ENCODE peak calls at places on chromosomes 11 and 22, in four cellular contexts. Z, D, Q and U are unnamed samples.

GRCh38 chr11:113475160-113475761 is at the start of gene DRD2:
- DNase-seq in Z (no peak), D (peak), Q (no peak), U (no peak)

GRCh38 chr11:102317768-102318103 is 452 bp downstream of the BIRC3 start:
- DNase-seq in Q (no peak), Z (no peak), D (no peak), U (no peak)

GRCh38 chr11:87224486-87224885 is 186.8 kb downstream of the TMEM135 start:
- DNase-seq in Z (no peak), D (no peak), Q (no peak), U (no peak)

GRCh38 chr11:34358258-34358665 is 452 bp upstream of the ABTB2 start:
- DNase-seq in D (peak), Z (peak), Q (peak), U (no peak)

GRCh38 chr22:44916281-44917231 is 93.2 kb downstream of the PHF21B start:
- DNase-seq in Q (no peak), Z (no peak), D (no peak), U (no peak)

GRCh38 chr11:134669796-134670195 is 257.8 kb upstream of the B3GAT1 start:
- DNase-seq in Q (no peak), D (no peak), Z (no peak), U (no peak)

GRCh38 chr11:65654375-65655349 is 8.1 kb downstream of the RELA start:
- DNase-seq in Z (no peak), Q (no peak), D (no peak), U (no peak)

GRCh38 chr11:120306519-120307242 is 18.4 kb upstream of the TLCD5 start:
- DNase-seq in Q (no peak), D (peak), Z (peak), U (no peak)

GRCh38 chr11:95301497-95301896 is 70.5 kb upstream of the SESN3 start:
- DNase-seq in Z (no peak), D (no peak), Q (no peak), U (no peak)

GRCh38 chr11:124801636-124802312 is 1.6 kb upstream of the MSANTD2 start:
- DNase-seq in Q (no peak), D (no peak), Z (no peak), U (no peak)

GRCh38 chr22:44439356-44440223 is 58.4 kb downstream of the RTL6 start:
- DNase-seq in Q (no peak), Z (no peak), D (no peak), U (no peak)

GRCh38 chr11:1458340-1459218 is 28.0 kb downstream of the MOB2 start:
- DNase-seq in Q (no peak), D (peak), Z (no peak), U (no peak)

GRCh38 chr22:50045211-50046018 is 12.7 kb downstream of the TTLL8 start:
- DNase-seq in D (no peak), Q (no peak), Z (no peak), U (no peak)

GRCh38 chr11:77724639-77725038 is 87.0 kb upstream of the CLNS1A start:
- DNase-seq in D (no peak), Q (no peak), Z (no peak), U (no peak)

GRCh38 chr11:132052904-132053303 is 682.5 kb downstream of the NTM start:
- DNase-seq in Z (no peak), D (no peak), Q (no peak), U (no peak)

GRCh38 chr11:26830218-26830617 is 108.4 kb upstream of the SLC5A12 start:
- DNase-seq in Z (no peak), Q (no peak), D (no peak), U (no peak)

GRCh38 chr11:128963744-128964340 is 21.2 kb upstream of the TP53AIP1 start:
- DNase-seq in Z (no peak), D (no peak), Q (no peak), U (no peak)

GRCh38 chr11:16154715-16155396 is 201.5 kb downstream of the SOX6 start:
- DNase-seq in D (no peak), Q (peak), Z (no peak), U (no peak)

GRCh38 chr11:127789887-127790286 is 789.3 kb upstream of the KIRREL3 start:
- DNase-seq in D (no peak), Q (no peak), Z (no peak), U (no peak)

GRCh38 chr11:102664001-102664752 is 39.0 kb upstream of the MMP20 start:
- DNase-seq in Q (peak), D (peak), Z (peak), U (no peak)

GRCh38 chr11:13486926-13487660 is 8.7 kb downstream of the PTH start:
- DNase-seq in Z (no peak), Q (peak), D (peak), U (no peak)

GRCh38 chr11:34501962-34502361 is 11.6 kb downstream of the ELF5 start:
- DNase-seq in Z (no peak), D (no peak), Q (no peak), U (no peak)

GRCh38 chr22:31284241-31284745 is 8.0 kb downstream of the PIK3IP1 start:
- DNase-seq in Q (peak), D (no peak), Z (no peak), U (no peak)

GRCh38 chr11:77473001-77473800 is 693 bp downstream of the PAK1 start:
- DNase-seq in D (peak), Z (no peak), Q (no peak), U (no peak)

GRCh38 chr22:40462195-40462988 is 92.0 kb downstream of the SGSM3 start:
- DNase-seq in Z (no peak), D (no peak), Q (peak), U (no peak)

GRCh38 chr11:119673389-119674336 is 55.3 kb downstream of the NECTIN1 start:
- DNase-seq in Z (no peak), Q (no peak), D (peak), U (no peak)

GRCh38 chr11:73659961-73660360 is 13.6 kb downstream of the PLEKHB1 start:
- DNase-seq in Z (no peak), D (no peak), Q (no peak), U (no peak)

GRCh38 chr11:39809833-39810232 is 1649.6 kb downstream of the LRRC4C start:
- DNase-seq in D (no peak), Z (no peak), Q (no peak), U (no peak)

GRCh38 chr22:22681221-22681739 is 36.9 kb downstream of the GGTLC2 start:
- DNase-seq in D (peak), Q (no peak), Z (no peak), U (no peak)

GRCh38 chr11:102966011-102966410 is 10.5 kb upstream of the MMP13 start:
- DNase-seq in Z (no peak), D (no peak), Q (no peak), U (no peak)

GRCh38 chr11:129210831-129211181 is 18.7 kb upstream of the ARHGAP32 start:
- DNase-seq in Q (no peak), Z (no peak), D (no peak), U (no peak)

GRCh38 chr22:42300286-42301071 is 30.0 kb upstream of the TCF20 start:
- DNase-seq in Z (no peak), D (peak), Q (no peak), U (no peak)

GRCh38 chr22:42169055-42169469 is 38.5 kb upstream of the CYP2D6 start:
- DNase-seq in D (peak), Z (peak), Q (peak), U (peak)

GRCh38 chr11:1782831-1783724 is 19.4 kb upstream of the CTSD start:
- DNase-seq in Z (no peak), D (peak), Q (no peak), U (peak)

GRCh38 chr11:85668157-85668556 is 3.2 kb upstream of the CREBZF start:
- DNase-seq in D (no peak), Q (no peak), Z (no peak), U (no peak)

GRCh38 chr22:49934891-49935557 is 16.6 kb downstream of the CRELD2 start:
- DNase-seq in D (peak), Z (no peak), Q (no peak), U (no peak)

GRCh38 chr11:64001552-64002427 is 15.6 kb downstream of the OTUB1 start:
- DNase-seq in D (no peak), Q (no peak), Z (no peak), U (no peak)

GRCh38 chr11:128568166-128568778 is 19.1 kb downstream of the ETS1 start:
- DNase-seq in Q (no peak), D (no peak), Z (no peak), U (no peak)

GRCh38 chr11:60985991-60986915 is 14.8 kb downstream of the CD6 start:
- DNase-seq in Z (no peak), Q (no peak), D (no peak), U (no peak)

GRCh38 chr11:76339217-76339616 is 41.7 kb downstream of the THAP12 start:
- DNase-seq in D (no peak), Q (no peak), Z (no peak), U (no peak)

DNA sequence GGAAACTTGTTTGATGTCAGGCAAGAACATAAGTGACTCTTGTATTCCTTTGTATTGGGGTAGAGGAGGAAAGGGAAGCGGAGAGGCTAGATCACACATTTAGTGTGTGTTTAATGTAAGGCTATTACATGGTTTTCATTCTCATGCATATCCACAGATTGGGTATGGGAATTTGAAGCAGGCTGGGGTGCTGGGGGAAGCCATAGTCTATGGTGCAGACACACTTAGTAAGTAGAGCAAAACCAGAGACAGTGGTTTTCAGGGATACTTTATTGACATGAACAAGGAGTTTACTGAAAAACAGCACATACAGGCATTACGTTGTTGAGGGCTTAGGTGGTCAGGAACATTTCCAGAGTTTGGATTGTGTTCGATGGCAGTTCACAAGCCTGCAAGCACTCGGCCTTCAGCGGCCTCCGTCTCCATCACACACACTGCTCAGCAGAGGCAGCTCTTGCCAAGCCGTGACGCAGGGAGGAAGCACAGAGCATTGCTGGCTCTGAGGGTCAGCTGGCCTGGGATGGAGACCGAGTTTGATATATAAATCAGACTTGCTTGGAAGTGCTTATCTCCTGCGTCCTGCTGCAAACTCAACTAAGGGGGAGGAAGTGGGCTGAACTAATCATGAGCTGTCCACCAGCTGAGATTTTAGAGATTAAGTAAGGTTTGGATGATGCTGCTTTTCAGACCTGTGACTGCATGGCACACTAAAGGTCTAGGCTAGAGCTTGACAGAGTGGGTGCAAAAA is 25.3 kb downstream of the SCN3B start:
- DNase-seq in Z (no peak), D (peak), Q (no peak), U (no peak)
- TF ChIP-seq TCF7L2 in Z (no peak), D (no peak), Q (no peak), U (no peak)

GRCh38 chr22:38505595-38506117 is 455 bp downstream of the DDX17 start:
- DNase-seq in Z (no peak), D (peak), Q (no peak), U (no peak)
- H3K4me3 ChIP-seq in Z (peak), D (peak), Q (peak), U (peak)

GRCh38 chr11:112440518-112440917 is 179.9 kb upstream of the PLET1 start:
- DNase-seq in Z (peak), D (peak), Q (no peak), U (no peak)
- TF ChIP-seq CTCF in Z (peak), D (peak), Q (peak), U (peak)

DNA sequence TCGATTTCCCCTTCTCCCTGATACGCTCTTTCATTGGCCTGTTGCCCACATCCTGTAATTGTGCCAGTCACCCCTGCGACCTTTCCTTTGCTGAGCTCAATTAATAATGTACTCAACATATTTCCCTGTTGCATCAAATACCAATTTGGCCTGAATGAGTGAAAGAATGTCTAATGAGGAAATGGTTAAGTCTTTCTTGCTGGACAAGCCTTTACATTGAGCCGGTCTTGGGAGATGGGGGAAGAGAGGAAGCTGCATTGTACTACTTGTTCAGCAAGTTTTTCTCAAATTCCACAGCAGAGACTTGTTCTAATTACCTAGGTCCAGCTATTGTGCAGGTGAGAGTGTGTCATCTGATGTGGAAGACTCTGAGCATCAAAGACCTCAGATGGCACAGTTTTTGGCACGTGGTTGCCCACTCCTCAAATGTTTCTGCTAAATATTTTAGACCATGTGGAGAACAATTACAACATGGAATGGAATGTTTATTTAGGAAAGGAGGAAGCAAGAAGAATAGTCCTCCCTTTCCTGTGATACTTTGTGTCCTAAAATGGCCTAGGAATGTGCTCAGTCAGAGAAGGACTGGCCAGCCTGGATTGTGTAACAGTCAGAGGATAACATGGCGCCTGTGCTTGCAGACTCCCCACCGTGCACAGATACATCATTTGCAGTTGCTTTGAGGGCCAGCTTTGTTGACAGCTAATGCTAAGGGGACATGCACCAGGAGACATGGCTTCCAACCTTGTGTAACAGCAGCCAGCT is 129.5 kb upstream of the E2F8 start:
- DNase-seq in D (no peak), Z (no peak), Q (no peak), U (no peak)
- TF ChIP-seq TCF7L2 in D (no peak), Z (no peak), Q (no peak), U (no peak)

DNA sequence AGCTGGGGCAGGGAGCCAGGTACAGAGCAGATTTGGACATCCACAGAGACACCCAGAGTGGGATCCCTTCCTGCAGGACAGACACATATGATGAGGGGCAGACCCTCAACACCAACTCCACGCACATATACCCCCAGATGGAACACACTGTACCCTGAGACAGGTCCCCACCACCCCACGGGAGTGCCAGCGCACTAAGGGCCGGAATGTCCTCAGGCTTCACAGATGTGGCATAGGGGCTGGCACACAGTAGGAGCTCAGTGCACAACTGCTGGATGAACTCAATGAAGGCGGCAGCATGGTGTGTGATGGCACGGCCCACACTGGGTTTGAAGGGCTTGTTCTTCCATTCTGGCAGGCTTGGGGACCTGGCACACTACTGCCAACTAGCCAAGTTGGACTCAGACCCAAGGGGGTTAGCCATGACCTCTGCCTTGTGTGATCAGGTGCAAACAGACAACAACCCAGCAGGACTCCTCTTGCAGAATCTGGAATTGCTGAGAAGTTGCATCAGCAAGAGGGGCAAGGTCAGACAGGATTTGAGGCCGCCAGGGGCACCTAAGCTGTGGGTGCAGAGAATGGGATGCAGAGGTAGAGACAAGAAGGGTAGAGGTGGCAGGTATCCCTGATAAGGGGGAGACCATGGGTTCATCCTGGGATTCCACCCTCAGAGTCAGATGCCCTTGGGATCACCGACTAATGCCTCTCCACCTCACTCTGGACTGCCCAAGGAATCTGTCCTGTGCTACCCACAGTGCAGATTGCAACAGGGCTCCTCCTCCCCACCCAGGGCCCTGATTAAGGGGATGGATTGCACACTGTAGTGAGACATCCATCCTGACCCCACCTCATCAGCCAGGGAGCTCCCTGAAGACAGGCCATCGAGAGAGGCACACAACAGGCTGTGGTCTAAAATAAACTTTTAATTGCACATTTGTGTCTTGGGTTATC is 2.4 kb downstream of the C22orf15 start:
- DNase-seq in Z (no peak), Q (no peak), D (no peak), U (no peak)
- H3K4me3 ChIP-seq in Z (no peak), Q (no peak), D (no peak), U (no peak)

DNA sequence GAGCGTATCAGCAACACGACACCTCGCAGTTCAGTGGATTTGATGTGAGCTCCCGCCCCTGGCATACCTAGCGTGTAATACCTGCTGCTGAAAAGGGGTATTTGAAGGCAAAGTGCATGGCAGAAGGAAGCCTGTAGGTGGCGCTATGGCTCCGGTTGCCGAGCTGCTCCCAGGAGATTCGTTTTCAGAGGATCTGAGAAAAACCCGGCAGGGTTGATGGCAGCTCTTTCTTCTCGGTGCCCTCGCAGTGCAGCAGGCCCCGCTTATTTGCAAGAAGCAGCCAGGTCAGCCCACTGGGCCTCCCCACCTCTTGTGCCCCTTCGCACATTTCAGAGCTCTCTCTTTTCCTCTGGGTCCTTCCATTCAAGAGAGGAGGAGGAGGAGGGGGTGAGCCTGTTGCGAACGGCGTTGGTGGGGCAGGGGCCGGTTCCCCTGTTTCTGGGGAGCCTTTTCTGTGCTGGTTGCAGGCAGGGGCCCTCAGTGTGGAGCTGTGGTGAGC is 85.2 kb upstream of the SYT13 start:
- DNase-seq in Q (peak), D (peak), Z (peak), U (peak)
- TF ChIP-seq CTCF in Q (peak), D (peak), Z (peak), U (peak)

GRCh38 chr11:115476463-115477286 is 27.5 kb downstream of the CADM1 start:
- DNase-seq in D (no peak), Z (no peak), Q (no peak), U (no peak)
- TF ChIP-seq TCF7L2 in D (no peak), Z (no peak), Q (no peak), U (no peak)

GRCh38 chr22:46063861-46064235 is 86.5 kb upstream of the PPARA start:
- DNase-seq in D (no peak), Q (no peak), Z (no peak), U (no peak)

GRCh38 chr22:46064966-46065666 is 85.2 kb upstream of the PPARA start:
- DNase-seq in Q (no peak), Z (no peak), D (no peak), U (no peak)

GRCh38 chr22:46065733-46066454 is 84.4 kb upstream of the PPARA start:
- DNase-seq in D (no peak), Q (no peak), Z (no peak), U (no peak)

GRCh38 chr22:46062971-46063631 is 86.1 kb upstream of the WNT7B start:
- DNase-seq in D (no peak), Z (no peak), Q (no peak), U (no peak)

DNA sequence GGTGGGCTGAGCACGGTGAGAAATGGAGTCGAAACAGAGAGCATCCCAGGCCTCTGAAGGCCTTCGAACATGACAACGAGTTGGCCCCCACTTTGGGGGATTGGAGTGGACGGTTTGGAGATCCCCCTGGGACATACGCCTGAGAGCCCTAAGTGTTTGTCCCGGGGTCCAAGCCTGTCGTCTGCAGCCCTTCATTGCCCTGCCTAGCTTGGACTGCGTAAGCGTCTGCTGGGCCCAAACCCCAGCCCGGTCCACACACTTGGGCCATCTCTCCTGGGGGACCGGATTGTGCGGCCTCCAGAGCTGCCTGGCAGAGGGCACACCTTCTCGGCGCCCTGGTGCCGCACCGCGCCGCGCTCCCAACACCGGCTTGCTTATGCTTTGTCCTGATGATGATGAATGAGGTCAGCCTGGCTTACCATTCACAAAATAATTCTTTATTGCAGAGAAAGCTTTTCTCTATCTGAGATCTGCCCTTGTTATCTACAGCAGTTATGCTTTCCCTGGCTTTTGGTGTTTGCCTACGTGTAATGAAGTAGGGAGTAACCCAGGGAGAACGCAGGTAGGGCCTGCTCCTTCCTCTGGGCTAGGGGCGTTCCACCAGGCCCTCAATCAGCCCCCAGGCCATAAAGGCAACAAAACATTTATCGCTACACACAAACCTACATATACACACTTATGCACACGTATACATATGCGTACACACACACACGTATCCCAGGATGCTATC is 85.9 kb upstream of the PPARA start:
- DNase-seq in D (no peak), Z (no peak), Q (no peak), U (no peak)
- H3K4me3 ChIP-seq in D (no peak), Z (no peak), Q (no peak), U (peak)

GRCh38 chr22:29346659-29347058 is 31.2 kb upstream of the RASL10A start:
- DNase-seq in Q (no peak), D (no peak), Z (no peak), U (no peak)
- TF ChIP-seq CTCF in Q (no peak), D (no peak), Z (no peak), U (no peak)